ENCODE peak calls at places on chromosomes 7 and 10, in eight cellular contexts. Z is aorta, O is hepatocyte, D is upper lobe of left lung, T is heart left ventricle, L is endodermal cell, K is spleen, J is MM.1S. Q is an unnamed sample. For H3K36me3 and H3K27me3, the result is how much of the 10 kb centered on the place peaks cover.

GRCh38 chr10:79189853-79190435 is 121.2 kb downstream of the ZMIZ1 start:
- DNase-seq in Z (no peak), O (no peak), J (no peak), K (no peak), D (no peak), L (no peak), T (no peak), Q (no peak)

GRCh38 chr7:139109188-139109982 is at the start of gene ZC3HAV1:
- DNase-seq in L (peak), K (peak), J (peak), D (peak), O (peak), Z (peak), T (peak), Q (peak)

GRCh38 chr7:100476903-100477870 is 1.8 kb downstream of the TSC22D4 start:
- DNase-seq in J (no peak), Z (peak), T (peak), O (no peak), L (peak), K (peak), D (peak), Q (peak)

GRCh38 chr10:79116363-79116762 is 47.6 kb downstream of the ZMIZ1 start:
- DNase-seq in Z (no peak), O (no peak), T (no peak), L (no peak), J (no peak), K (peak), D (no peak), Q (no peak)

GRCh38 chr7:36430171-36430570 is 40.5 kb downstream of the ANLN start:
- DNase-seq in Z (no peak), D (no peak), K (no peak), J (no peak), L (no peak), T (no peak), O (no peak), Q (no peak)

GRCh38 chr7:3106353-3106752 is 62.7 kb upstream of the CARD11 start:
- DNase-seq in L (no peak), O (no peak), J (no peak), Z (no peak), T (no peak), K (no peak), D (no peak), Q (no peak)

GRCh38 chr7:130960208-130960988 is 226.4 kb upstream of the KLF14 start:
- DNase-seq in L (no peak), K (no peak), D (no peak), Z (no peak), O (peak), J (peak), T (no peak), Q (no peak)

GRCh38 chr7:30173058-30173897 is 38.5 kb downstream of the MTURN start:
- DNase-seq in D (no peak), Z (peak), J (no peak), L (peak), T (peak), K (no peak), O (peak), Q (no peak)

GRCh38 chr7:140526214-140526613 is 46.9 kb upstream of the MKRN1 start:
- DNase-seq in O (no peak), L (peak), Z (no peak), K (no peak), D (no peak), T (no peak), J (no peak), Q (peak)

GRCh38 chr10:58758311-58758710 is 245.6 kb downstream of the BICC1 start:
- DNase-seq in Z (no peak), J (no peak), T (no peak), D (no peak), O (no peak), K (no peak), L (no peak), Q (no peak)

GRCh38 chr10:74263996-74264395 is 113.0 kb downstream of the ADK start:
- DNase-seq in D (no peak), J (no peak), T (no peak), K (no peak), Z (no peak), L (no peak), O (no peak), Q (no peak)

GRCh38 chr7:107103369-107103768 is 58.9 kb downstream of the PRKAR2B start:
- DNase-seq in J (no peak), T (no peak), L (no peak), K (no peak), D (no peak), O (no peak), Z (no peak), Q (no peak)

GRCh38 chr10:93604145-93604544 is 3.1 kb upstream of the RBP4 start:
- DNase-seq in K (no peak), D (no peak), J (no peak), Z (no peak), L (no peak), T (no peak), O (no peak), Q (no peak)

GRCh38 chr7:99407849-99408346 is 499 bp downstream of the PDAP1 start:
- DNase-seq in K (no peak), D (peak), T (peak), O (peak), Z (peak), J (no peak), L (peak), Q (peak)

GRCh38 chr10:5477948-5478693 is 21.2 kb downstream of the CALML5 start:
- DNase-seq in D (peak), L (peak), J (no peak), O (no peak), Z (no peak), K (no peak), T (no peak), Q (peak)

DNA sequence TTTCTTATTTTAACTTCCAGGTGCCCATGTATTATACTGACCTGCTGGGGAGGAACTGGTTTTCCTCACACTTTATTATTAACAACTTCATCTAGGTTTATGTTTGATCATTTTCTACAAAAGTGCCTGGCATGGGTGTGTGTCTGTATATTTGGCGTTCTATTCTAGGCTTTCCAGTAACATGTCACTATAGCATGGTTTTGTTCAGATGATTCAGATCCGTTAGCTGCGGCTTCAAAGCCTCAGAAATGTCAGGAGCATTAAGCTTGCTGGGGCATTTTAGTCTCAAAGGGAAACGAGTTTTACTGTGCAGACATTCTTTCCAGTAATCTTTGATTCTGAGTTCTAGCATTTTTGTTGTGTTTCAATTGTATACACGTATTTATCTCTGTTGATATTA is 2.3 kb downstream of the INPP5A start:
- DNase-seq in K (no peak), T (no peak), D (no peak), J (no peak), O (no peak), L (no peak), Z (no peak), Q (no peak)
- H3K4me3 ChIP-seq in K (peak), T (peak), D (peak), J (no peak), O (no peak), L (no peak), Z (peak), Q (no peak)

GRCh38 chr7:155781433-155781832 is 30.8 kb downstream of the SHH start:
- DNase-seq in Z (no peak), J (no peak), O (no peak), L (no peak), T (no peak), D (no peak), K (peak), Q (no peak)
- H3K36me3 ChIP-seq in Z (under half), J (under half), O (under half), L (half or more), T (under half), D (under half), K (half or more), Q (under half)

GRCh38 chr10:126057494-126057893 is 161.1 kb downstream of the FANK1 start:
- DNase-seq in T (no peak), O (no peak), K (no peak), Z (no peak), L (no peak), J (no peak), D (no peak), Q (no peak)

GRCh38 chr10:126060232-126060935 is 164.0 kb downstream of the FANK1 start:
- DNase-seq in L (no peak), Z (no peak), J (no peak), K (no peak), D (no peak), O (no peak), T (peak), Q (no peak)

GRCh38 chr10:126059101-126059826 is 162.9 kb downstream of the FANK1 start:
- DNase-seq in J (no peak), Z (no peak), K (no peak), T (no peak), O (no peak), L (no peak), D (no peak), Q (no peak)

GRCh38 chr10:126058507-126058906 is 162.1 kb downstream of the FANK1 start:
- DNase-seq in J (no peak), K (no peak), O (no peak), L (no peak), T (no peak), Z (no peak), D (no peak), Q (no peak)

GRCh38 chr10:126058104-126058503 is 161.7 kb downstream of the FANK1 start:
- DNase-seq in T (no peak), Z (no peak), J (no peak), O (no peak), K (no peak), L (no peak), D (no peak), Q (no peak)
- H3K27me3 ChIP-seq in T (under half), Z (under half), J (under half), O (under half), K (under half), L (under half), D (under half), Q (under half)

DNA sequence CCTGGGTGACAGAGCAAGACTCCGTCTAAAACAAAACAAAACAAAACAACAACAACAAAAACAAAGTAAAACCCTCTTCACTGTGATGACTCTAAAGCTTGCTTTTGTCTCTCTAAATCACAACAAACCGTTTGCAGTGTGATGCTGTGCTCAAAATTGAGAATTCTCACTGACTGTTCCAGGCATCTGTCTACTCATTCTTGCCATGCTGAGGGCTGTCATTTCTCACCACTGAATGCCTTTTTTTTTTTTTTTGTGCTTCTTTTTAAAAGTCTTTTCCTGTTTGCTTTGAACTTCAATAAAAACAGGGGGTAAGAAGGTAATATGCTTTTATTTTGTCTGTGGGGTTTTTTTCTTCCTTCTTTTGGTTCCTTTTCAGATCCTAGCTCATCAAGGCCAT is 10.4 kb downstream of the FAS start:
- DNase-seq in L (no peak), D (no peak), K (no peak), O (no peak), T (no peak), J (no peak), Z (no peak), Q (no peak)
- H3K4me3 ChIP-seq in L (no peak), D (no peak), K (no peak), O (no peak), T (no peak), J (no peak), Z (no peak), Q (no peak)

GRCh38 chr7:64463636-64464375 is 99.1 kb downstream of the ZNF680 start:
- DNase-seq in K (no peak), L (no peak), J (peak), T (peak), D (peak), O (no peak), Z (peak), Q (no peak)

GRCh38 chr7:64465551-64465950 is 97.3 kb downstream of the ZNF680 start:
- DNase-seq in Z (no peak), O (no peak), K (no peak), L (no peak), D (no peak), T (no peak), J (no peak), Q (no peak)

DNA sequence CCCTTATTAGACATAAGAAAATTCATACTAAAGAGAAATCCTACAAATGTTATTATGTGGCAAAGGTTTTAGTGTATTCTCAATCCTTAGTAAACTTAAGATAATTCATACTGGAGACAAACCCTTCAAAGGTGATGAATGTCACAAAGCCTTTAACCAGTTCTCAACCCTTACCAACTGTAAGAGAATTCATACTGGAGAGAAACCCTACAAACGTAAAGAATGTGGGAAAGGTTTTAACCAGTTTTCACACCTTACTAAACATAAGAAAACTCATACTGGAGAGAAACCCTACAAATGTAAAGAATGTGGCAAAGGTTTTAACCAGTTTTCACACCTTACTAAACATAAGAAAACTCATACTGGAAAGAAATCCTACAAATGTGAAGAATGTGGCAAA is 93.2 kb downstream of the ZNF680 start:
- DNase-seq in K (no peak), L (no peak), T (no peak), Z (no peak), J (no peak), D (no peak), O (no peak), Q (no peak)
- H3K36me3 ChIP-seq in K (under half), L (under half), T (under half), Z (under half), J (under half), D (under half), O (under half), Q (under half)